ENCODE peak calls at places on chromosomes 5 and 9, in eight cellular contexts. J, Y, Q, G, F, W, U and M are unnamed samples.

GRCh38 chr9:79768199-79768598 is 196.4 kb downstream of the TLE4 start:
- DNase-seq in J (no peak), Y (peak; percentile 53), Q (no peak), G (no peak), F (no peak), W (no peak), U (peak; percentile 7), M (no peak)

GRCh38 chr9:97673922-97674321 is 23.2 kb downstream of the XPA start:
- DNase-seq in J (no peak), Y (no peak), Q (no peak), G (no peak), F (no peak), W (no peak), U (no peak), M (no peak)

GRCh38 chr9:69472101-69472625 is 147.1 kb downstream of the ENTREP1 start:
- DNase-seq in J (no peak), Y (no peak), Q (no peak), G (no peak), F (no peak), W (no peak), U (no peak), M (no peak)

GRCh38 chr9:136623849-136624183 is 38.9 kb upstream of the EGFL7 start:
- DNase-seq in J (no peak), Y (no peak), Q (peak; percentile 54), G (no peak), F (no peak), W (no peak), U (no peak), M (no peak)

GRCh38 chr5:33929925-33930690 is 6.1 kb upstream of the RXFP3 start:
- DNase-seq in J (no peak), Y (no peak), Q (no peak), G (no peak), F (no peak), W (no peak), U (no peak), M (no peak)

GRCh38 chr5:95891499-95891898 is 69.0 kb upstream of the GLRX start:
- DNase-seq in J (no peak), Y (no peak), Q (no peak), G (no peak), F (no peak), W (no peak), U (no peak), M (no peak)

GRCh38 chr9:33734911-33735310 is 60.5 kb upstream of the PRSS3 start:
- DNase-seq in J (no peak), Y (no peak), Q (no peak), G (no peak), F (peak; percentile 10), W (no peak), U (no peak), M (no peak)

GRCh38 chr9:79776581-79776980 is 204.8 kb downstream of the TLE4 start:
- DNase-seq in J (no peak), Y (peak; percentile 66), Q (no peak), G (no peak), F (no peak), W (no peak), U (no peak), M (no peak)

GRCh38 chr5:139744471-139745120 is 51.0 kb upstream of the PSD2 start:
- DNase-seq in J (no peak), Y (no peak), Q (no peak), G (no peak), F (no peak), W (no peak), U (no peak), M (no peak)

GRCh38 chr9:91810286-91810905 is 139.6 kb downstream of the ROR2 start:
- DNase-seq in J (no peak), Y (no peak), Q (no peak), G (no peak), F (no peak), W (no peak), U (no peak), M (no peak)

GRCh38 chr9:121842612-121842978 is 191.2 kb downstream of the DAB2IP start:
- DNase-seq in J (no peak), Y (peak; percentile 78), Q (no peak), G (no peak), F (peak; percentile 44), W (no peak), U (peak; percentile 58), M (no peak)

GRCh38 chr5:30981576-30981975 is 211.9 kb upstream of the CDH6 start:
- DNase-seq in J (no peak), Y (peak; percentile 39), Q (no peak), G (no peak), F (no peak), W (no peak), U (no peak), M (no peak)

GRCh38 chr5:112253478-112254250 is 165.4 kb downstream of the EPB41L4A start:
- DNase-seq in J (no peak), Y (peak; percentile 5), Q (no peak), G (no peak), F (no peak), W (no peak), U (no peak), M (peak; percentile 85)

GRCh38 chr5:95403996-95404395 is 12.8 kb downstream of the FAM81B start:
- DNase-seq in J (no peak), Y (peak; percentile 11), Q (no peak), G (no peak), F (no peak), W (no peak), U (no peak), M (no peak)

GRCh38 chr9:131095666-131096489 is 453 bp upstream of the AIF1L start:
- DNase-seq in J (no peak), Y (peak; percentile 11), Q (no peak), G (no peak), F (no peak), W (peak; percentile 47), U (peak; percentile 68), M (no peak)

GRCh38 chr9:85744481-85744880 is 2.7 kb upstream of the AGTPBP1 start:
- DNase-seq in J (no peak), Y (no peak), Q (no peak), G (no peak), F (no peak), W (no peak), U (no peak), M (no peak)